ENCODE peak calls at places on chromosome 15, in eight cellular contexts. E, L, O, I, N, B, J and H are unnamed samples.

GRCh38 chr15:76057332-76058000 is 2.3 kb upstream of the TMEM266 start:
- DNase-seq in E (peak), L (no peak), O (no peak), I (peak), N (no peak), B (peak), J (no peak), H (peak)

GRCh38 chr15:69593981-69594966 is 141.7 kb downstream of the RPLP1 start:
- DNase-seq in E (peak), L (peak), O (no peak), I (no peak), N (peak), B (peak), J (peak), H (peak)

GRCh38 chr15:101057841-101058407 is 138.8 kb downstream of the LRRK1 start:
- DNase-seq in E (no peak), L (no peak), O (no peak), I (peak), N (no peak), B (no peak), J (no peak), H (no peak)

GRCh38 chr15:74540135-74540760 is 772 bp upstream of the ARID3B start:
- DNase-seq in E (no peak), L (peak), O (no peak), I (no peak), N (no peak), B (no peak), J (no peak), H (no peak)

GRCh38 chr15:25233766-25234350 is 205.0 kb downstream of the UBE3A start:
- DNase-seq in E (no peak), L (no peak), O (no peak), I (no peak), N (no peak), B (no peak), J (no peak), H (no peak)

GRCh38 chr15:59587085-59587826 is 24.3 kb upstream of the GCNT3 start:
- DNase-seq in E (no peak), L (no peak), O (no peak), I (no peak), N (no peak), B (peak), J (no peak), H (no peak)

GRCh38 chr15:96345560-96346389 is 15.3 kb downstream of the NR2F2 start:
- DNase-seq in E (peak), L (peak), O (no peak), I (no peak), N (peak), B (peak), J (no peak), H (peak)

GRCh38 chr15:41790756-41791546 is 16.7 kb downstream of the MAPKBP1 start:
- DNase-seq in E (peak), L (no peak), O (no peak), I (no peak), N (no peak), B (no peak), J (no peak), H (no peak)

GRCh38 chr15:99562238-99562637 is 3.5 kb upstream of the MEF2A start:
- DNase-seq in E (no peak), L (no peak), O (no peak), I (no peak), N (no peak), B (no peak), J (no peak), H (no peak)

GRCh38 chr15:101390462-101390861 is 95.4 kb upstream of the SNRPA1 start:
- DNase-seq in E (no peak), L (peak), O (no peak), I (no peak), N (no peak), B (no peak), J (peak), H (no peak)

GRCh38 chr15:28986108-28986507 is 100.3 kb downstream of the APBA2 start:
- DNase-seq in E (no peak), L (no peak), O (peak), I (no peak), N (no peak), B (no peak), J (no peak), H (no peak)

GRCh38 chr15:74383695-74384565 is 16.5 kb upstream of the CYP11A1 start:
- DNase-seq in E (no peak), L (no peak), O (peak), I (peak), N (no peak), B (peak), J (no peak), H (no peak)

GRCh38 chr15:99495430-99496301 is 70.1 kb upstream of the MEF2A start:
- DNase-seq in E (peak), L (no peak), O (no peak), I (peak), N (no peak), B (no peak), J (no peak), H (no peak)

GRCh38 chr15:66077320-66077663 is 176.3 kb downstream of the MEGF11 start:
- DNase-seq in E (no peak), L (no peak), O (no peak), I (no peak), N (no peak), B (no peak), J (no peak), H (no peak)

GRCh38 chr15:66078196-66078928 is 175.2 kb downstream of the MEGF11 start:
- DNase-seq in E (no peak), L (no peak), O (no peak), I (no peak), N (peak), B (no peak), J (no peak), H (no peak)

GRCh38 chr15:66078929-66079275 is 174.6 kb downstream of the MEGF11 start:
- DNase-seq in E (no peak), L (peak), O (no peak), I (no peak), N (no peak), B (no peak), J (no peak), H (no peak)

GRCh38 chr15:66084704-66085103 is 168.8 kb downstream of the MEGF11 start:
- DNase-seq in E (no peak), L (no peak), O (no peak), I (no peak), N (no peak), B (no peak), J (no peak), H (no peak)

GRCh38 chr15:66080791-66081475 is 172.6 kb downstream of the MEGF11 start:
- DNase-seq in E (peak), L (no peak), O (no peak), I (no peak), N (peak), B (peak), J (no peak), H (no peak)
- TF ChIP-seq CTCF in E (no peak), L (no peak), O (no peak), I (no peak), N (no peak), B (peak), J (no peak), H (no peak)

GRCh38 chr15:77187751-77188464 is 117.0 kb upstream of the TSPAN3 start:
- DNase-seq in E (peak), L (no peak), O (no peak), I (peak), N (peak), B (no peak), J (peak), H (no peak)

GRCh38 chr15:77183066-77183465 is 112.2 kb upstream of the TSPAN3 start:
- DNase-seq in E (no peak), L (no peak), O (no peak), I (no peak), N (no peak), B (no peak), J (no peak), H (no peak)

GRCh38 chr15:77185242-77185785 is 114.4 kb upstream of the TSPAN3 start:
- DNase-seq in E (no peak), L (no peak), O (no peak), I (no peak), N (no peak), B (no peak), J (no peak), H (no peak)

GRCh38 chr15:77191230-77191834 is 120.4 kb upstream of the TSPAN3 start:
- DNase-seq in E (no peak), L (no peak), O (no peak), I (no peak), N (no peak), B (no peak), J (no peak), H (no peak)

GRCh38 chr15:77186518-77187095 is 115.7 kb upstream of the TSPAN3 start:
- DNase-seq in E (peak), L (no peak), O (no peak), I (no peak), N (no peak), B (peak), J (no peak), H (no peak)
- TF ChIP-seq CTCF in E (peak), L (no peak), O (peak), I (peak), N (peak), B (no peak), J (no peak), H (peak)

GRCh38 chr15:46260937-46261336 is 626.1 kb downstream of the SQOR start:
- DNase-seq in E (no peak), L (no peak), O (no peak), I (no peak), N (no peak), B (peak), J (no peak), H (no peak)
- TF ChIP-seq CTCF in E (no peak), L (no peak), O (no peak), I (no peak), N (no peak), B (no peak), J (no peak), H (no peak)

DNA sequence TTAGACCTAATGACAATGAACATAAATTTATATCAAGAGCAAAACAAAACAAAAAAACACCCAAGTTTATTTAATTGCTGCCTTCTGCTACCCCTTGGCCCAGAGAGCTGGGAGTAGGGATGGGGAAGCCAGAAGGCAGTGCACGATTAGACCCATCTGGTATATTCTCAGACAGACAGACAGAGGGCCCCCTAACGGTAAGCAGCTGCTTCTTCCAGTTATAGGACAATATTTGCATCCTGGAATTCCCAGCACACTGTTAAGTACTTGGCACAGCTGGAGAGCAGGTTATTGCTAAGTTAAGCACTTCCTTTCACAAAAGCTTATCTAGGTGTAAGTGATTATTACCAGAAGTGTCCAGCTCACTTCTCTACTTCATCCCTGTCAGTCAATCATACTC is 39.3 kb downstream of the C2CD4B start:
- DNase-seq in E (peak), L (no peak), O (no peak), I (no peak), N (peak), B (peak), J (no peak), H (no peak)
- TF ChIP-seq CTCF in E (peak), L (no peak), O (no peak), I (no peak), N (peak), B (peak), J (peak), H (no peak)